ENCODE peak calls at places on chromosome 4, in six cellular contexts. S is OCI-LY7, P is HepG2, M is PC-9, C is IMR-90, Z is A549. B is an unnamed sample.

GRCh38 chr4:145375416-145375815 is 106.2 kb upstream of the SMAD1 start:
- DNase-seq in S (no peak), P (no peak), M (no peak), C (no peak), Z (no peak), B (no peak)

GRCh38 chr4:46676364-46676763 is 232.7 kb downstream of the COX7B2 start:
- DNase-seq in S (no peak), P (no peak), M (no peak), C (no peak), Z (no peak), B (no peak)

GRCh38 chr4:971670-972500 is 1.5 kb downstream of the DGKQ start:
- DNase-seq in S (no peak), P (no peak), M (no peak), C (no peak), Z (no peak), B (no peak)

GRCh38 chr4:41693629-41694028 is 54.9 kb downstream of the PHOX2B start:
- DNase-seq in S (peak; percentile 35), P (peak; percentile 16), M (no peak), C (peak; percentile 56), Z (peak; percentile 9), B (no peak)

GRCh38 chr4:137664055-137664405 is 131.7 kb upstream of the PCDH18 start:
- DNase-seq in S (no peak), P (no peak), M (no peak), C (peak; percentile 85), Z (no peak), B (no peak)

GRCh38 chr4:147596976-147597375 is 20.2 kb upstream of the TMEM184C start:
- DNase-seq in S (no peak), P (no peak), M (peak; percentile 83), C (peak; percentile 93), Z (no peak), B (no peak)

GRCh38 chr4:56654238-56654632 is 26.9 kb downstream of the HOPX start:
- DNase-seq in S (no peak), P (no peak), M (no peak), C (no peak), Z (no peak), B (no peak)

GRCh38 chr4:24802648-24803047 is 7.3 kb downstream of the SOD3 start:
- DNase-seq in S (no peak), P (no peak), M (no peak), C (no peak), Z (no peak), B (no peak)

GRCh38 chr4:1316537-1317168 is 27.0 kb downstream of the MAEA start:
- DNase-seq in S (no peak), P (no peak), M (no peak), C (no peak), Z (no peak), B (no peak)

GRCh38 chr4:31365006-31365690 is 645.0 kb downstream of the PCDH7 start:
- DNase-seq in S (no peak), P (no peak), M (no peak), C (no peak), Z (no peak), B (no peak)

GRCh38 chr4:12672320-12672719 is 811.8 kb downstream of the RAB28 start:
- DNase-seq in S (no peak), P (no peak), M (no peak), C (no peak), Z (no peak), B (no peak)

GRCh38 chr4:118920247-118920646 is 31.6 kb downstream of the SYNPO2 start:
- DNase-seq in S (no peak), P (no peak), M (no peak), C (peak; percentile 71), Z (no peak), B (no peak)

GRCh38 chr4:97496298-97496873 is 646.9 kb downstream of the STPG2 start:
- DNase-seq in S (no peak), P (no peak), M (peak; percentile 57), C (no peak), Z (no peak), B (no peak)

GRCh38 chr4:54005475-54005874 is 58.9 kb downstream of the CHIC2 start:
- DNase-seq in S (no peak), P (no peak), M (no peak), C (peak; percentile 58), Z (no peak), B (no peak)

GRCh38 chr4:149574973-149575372 is 240.7 kb downstream of the IQCM start:
- DNase-seq in S (no peak), P (no peak), M (no peak), C (no peak), Z (no peak), B (no peak)

GRCh38 chr4:43776371-43776770 is 672.2 kb downstream of the KCTD8 start:
- DNase-seq in S (peak; percentile 28), P (peak; percentile 3), M (no peak), C (peak; percentile 1), Z (peak; percentile 0), B (no peak)

GRCh38 chr4:185811509-185812364 is at the start of gene SORBS2:
- DNase-seq in S (peak; percentile 92), P (peak; percentile 81), M (peak; percentile 50), C (peak; percentile 25), Z (no peak), B (no peak)

GRCh38 chr4:136383126-136383525 is 1149.2 kb downstream of the PCDH18 start:
- DNase-seq in S (no peak), P (no peak), M (no peak), C (peak; percentile 13), Z (no peak), B (no peak)

GRCh38 chr4:62431513-62431912 is 1231.4 kb downstream of the ADGRL3 start:
- DNase-seq in S (no peak), P (no peak), M (no peak), C (no peak), Z (no peak), B (peak; percentile 13)

GRCh38 chr4:148216866-148217814 is 225.1 kb downstream of the NR3C2 start:
- DNase-seq in S (peak; percentile 23), P (no peak), M (no peak), C (no peak), Z (no peak), B (no peak)

GRCh38 chr4:156294577-156294976 is 340.9 kb upstream of the CTSO start:
- DNase-seq in S (no peak), P (peak; percentile 35), M (peak; percentile 37), C (peak; percentile 87), Z (no peak), B (no peak)

GRCh38 chr4:130712038-130712437 is 1616.1 kb downstream of the C4orf33 start:
- DNase-seq in S (no peak), P (no peak), M (peak; percentile 56), C (no peak), Z (no peak), B (peak; percentile 73)

GRCh38 chr4:84870398-84871163 is 95.9 kb downstream of the WDFY3 start:
- DNase-seq in S (no peak), P (peak; percentile 9), M (peak; percentile 56), C (peak; percentile 76), Z (peak; percentile 9), B (no peak)

GRCh38 chr4:46781434-46782092 is 127.5 kb downstream of the COX7B2 start:
- DNase-seq in S (no peak), P (no peak), M (no peak), C (no peak), Z (no peak), B (no peak)

GRCh38 chr4:9940041-9940440 is 81.3 kb downstream of the SLC2A9 start:
- DNase-seq in S (no peak), P (no peak), M (no peak), C (no peak), Z (no peak), B (no peak)

GRCh38 chr4:75724867-75725724 is 719 bp downstream of the USO1 start:
- DNase-seq in S (peak; percentile 66), P (peak; percentile 69), M (peak; percentile 54), C (peak; percentile 79), Z (peak; percentile 45), B (peak; percentile 15)

GRCh38 chr4:17482716-17483115 is 29.2 kb downstream of the QDPR start:
- DNase-seq in S (no peak), P (no peak), M (no peak), C (no peak), Z (no peak), B (no peak)

GRCh38 chr4:62816566-62816965 is 1592.7 kb downstream of the TECRL start:
- DNase-seq in S (no peak), P (no peak), M (no peak), C (no peak), Z (no peak), B (no peak)

GRCh38 chr4:93911671-93912070 is 83.1 kb downstream of the ATOH1 start:
- DNase-seq in S (no peak), P (no peak), M (no peak), C (no peak), Z (no peak), B (no peak)

GRCh38 chr4:121822796-121823504 is 733 bp downstream of the CCNA2 start:
- DNase-seq in S (peak; percentile 74), P (peak; percentile 64), M (peak; percentile 60), C (no peak), Z (peak; percentile 23), B (no peak)

GRCh38 chr4:94743838-94744237 is 13.9 kb upstream of the BMPR1B start:
- DNase-seq in S (no peak), P (no peak), M (no peak), C (no peak), Z (no peak), B (no peak)

GRCh38 chr4:151806511-151806927 is 45.7 kb upstream of the GATB start:
- DNase-seq in S (no peak), P (no peak), M (no peak), C (peak; percentile 89), Z (no peak), B (no peak)

GRCh38 chr4:111064342-111064993 is 441.6 kb upstream of the PITX2 start:
- DNase-seq in S (no peak), P (no peak), M (no peak), C (peak; percentile 57), Z (peak; percentile 14), B (no peak)

GRCh38 chr4:163623787-163624186 is 129.3 kb downstream of the TMA16 start:
- DNase-seq in S (no peak), P (no peak), M (no peak), C (no peak), Z (no peak), B (no peak)

GRCh38 chr4:20028694-20029093 is 223.0 kb upstream of the SLIT2 start:
- DNase-seq in S (no peak), P (no peak), M (peak; percentile 36), C (peak; percentile 55), Z (no peak), B (no peak)

GRCh38 chr4:153488719-153489384 is 22.7 kb downstream of the TMEM131L start:
- DNase-seq in S (no peak), P (no peak), M (no peak), C (no peak), Z (no peak), B (no peak)
- H3K4me1 ChIP-seq in S (peaks cover 90% of the 10 kb centered on the region), P (peaks cover 17% of the 10 kb centered on the region), M (peaks cover 36% of the 10 kb centered on the region), C (peaks cover 28% of the 10 kb centered on the region), Z (peaks cover 23% of the 10 kb centered on the region), B (peaks cover 41% of the 10 kb centered on the region)

GRCh38 chr4:69057620-69058409 is 38.5 kb upstream of the UGT2B7 start:
- DNase-seq in S (no peak), P (peak; percentile 93), M (no peak), C (peak; percentile 25), Z (no peak), B (no peak)
- H3K4me2 ChIP-seq in S (no peak overlapping the region), P (peak overlapping the region; percentile 83), M (no peak overlapping the region), C (peak overlapping the region; percentile 56), Z (peak overlapping the region; percentile 28), B (no peak overlapping the region)

GRCh38 chr4:113733685-113734084 is 27.9 kb downstream of the CAMK2D start:
- DNase-seq in S (no peak), P (no peak), M (no peak), C (no peak), Z (no peak), B (no peak)
- H3K27ac ChIP-seq in S (no peak overlapping the region), P (no peak overlapping the region), M (no peak overlapping the region), C (no peak overlapping the region), Z (no peak overlapping the region), B (no peak overlapping the region)

GRCh38 chr4:83113429-83113786 is 1.1 kb downstream of the PLAC8 start:
- DNase-seq in S (no peak), P (no peak), M (no peak), C (no peak), Z (no peak), B (no peak)
- H3K4me1 ChIP-seq in S (peaks cover 37% of the 10 kb centered on the region), P (peaks cover 51% of the 10 kb centered on the region), M (peaks cover 42% of the 10 kb centered on the region), C (peaks cover 1% of the 10 kb centered on the region), Z (peaks cover 21% of the 10 kb centered on the region), B (peaks cover 25% of the 10 kb centered on the region)

B was measured in keratinocyte.